ENCODE peak calls at places on chromosomes 2 and 18, in seven cellular contexts. Z is fibroblast of villous mesenchyme; Y is astrocyte of the cerebellum; S is GOT3; Q is posterior cingulate gyrus; I is activated CD4-positive, alpha-beta T cell treated with anti-CD3 and anti-CD28 coated beads for 4 hours; N is NCI-H1105 treated with DMSO at 0.1 percent for 48 hours. F is an unnamed sample.

GRCh38 chr2:138779451-138780440 is at the start of gene NXPH2:
- DNase-seq in Z (no peak), Y (no peak), S (no peak), Q (no peak), I (no peak), N (no peak), F (no peak)

GRCh38 chr2:15852811-15853210 is 87.5 kb upstream of the MYCN start:
- DNase-seq in Z (no peak), Y (no peak), S (no peak), Q (no peak), I (no peak), N (no peak), F (no peak)

GRCh38 chr18:48877941-48878340 is 72.8 kb downstream of the SMAD7 start:
- DNase-seq in Z (no peak), Y (no peak), S (no peak), Q (no peak), I (no peak), N (no peak), F (no peak)

GRCh38 chr18:44682181-44682870 is 1.6 kb downstream of the SETBP1 start:
- DNase-seq in Z (no peak), Y (no peak), S (no peak), Q (peak), I (no peak), N (no peak), F (no peak)

GRCh38 chr2:119544075-119545031 is at the start of gene CFAP221:
- DNase-seq in Z (peak), Y (no peak), S (no peak), Q (peak), I (peak), N (peak), F (peak)

GRCh38 chr2:38095996-38096861 is 20.3 kb upstream of the CYP1B1 start:
- DNase-seq in Z (peak), Y (no peak), S (no peak), Q (no peak), I (no peak), N (no peak), F (no peak)

GRCh38 chr2:13550285-13550684 is 833.5 kb downstream of the TRIB2 start:
- DNase-seq in Z (no peak), Y (no peak), S (no peak), Q (no peak), I (no peak), N (no peak), F (no peak)

GRCh38 chr2:128385365-128385764 is 66.7 kb upstream of the HS6ST1 start:
- DNase-seq in Z (no peak), Y (no peak), S (no peak), Q (no peak), I (no peak), N (no peak), F (no peak)

GRCh38 chr18:28804512-28805214 is 627.7 kb upstream of the CDH2 start:
- DNase-seq in Z (peak), Y (no peak), S (no peak), Q (no peak), I (no peak), N (no peak), F (no peak)

GRCh38 chr2:201070966-201071304 is 536 bp downstream of the HYCC2 start:
- DNase-seq in Z (peak), Y (no peak), S (no peak), Q (no peak), I (no peak), N (peak), F (no peak)

F was measured in activated CD8-positive, alpha-beta memory T cell treated with anti-CD3 and anti-CD28 coated beads, Interleukin-2, amount 50 U/mL, for 4 hours.